ENCODE peak calls at places on chromosomes 12 and 14, in nine cellular contexts. G is naive thymus-derived CD4-positive, alpha-beta T cell; Y is GM23248; B is endothelial cell of umbilical vein; W is Peyer's patch; Z is heart right ventricle; O is sigmoid colon; S is fibroblast of lung; J is IMR-90. C is an unnamed sample. For H3K27me3 and H3K36me3, the result is how much of the 10 kb centered on the place peaks cover.

GRCh38 chr14:92516966-92517350 is 3.4 kb downstream of the RIN3 start:
- DNase-seq in G (no peak), Y (no peak), B (no peak), W (peak), Z (no peak), O (peak), S (no peak), J (no peak), C (no peak)

GRCh38 chr12:1595026-1595561 is 713 bp upstream of the FBXL14 start:
- DNase-seq in G (no peak), Y (peak), B (no peak), W (no peak), Z (no peak), O (peak), S (peak), J (no peak), C (no peak)

GRCh38 chr12:107165581-107165980 is 72.2 kb upstream of the CRY1 start:
- DNase-seq in G (no peak), Y (no peak), B (no peak), W (no peak), Z (no peak), O (no peak), S (no peak), J (no peak), C (no peak)

GRCh38 chr14:30389134-30389900 is 169.6 kb upstream of the G2E3 start:
- DNase-seq in G (no peak), Y (peak), B (no peak), W (no peak), Z (peak), O (no peak), S (no peak), J (no peak), C (no peak)

GRCh38 chr12:65339161-65339560 is 60.7 kb downstream of the MSRB3 start:
- DNase-seq in G (no peak), Y (no peak), B (no peak), W (no peak), Z (no peak), O (no peak), S (no peak), J (no peak), C (no peak)

GRCh38 chr12:6347367-6348338 is 5.8 kb upstream of the TNFRSF1A start:
- DNase-seq in G (no peak), Y (peak), B (peak), W (no peak), Z (peak), O (peak), S (peak), J (peak), C (no peak)

GRCh38 chr14:91288876-91289275 is 44.4 kb upstream of the GPR68 start:
- DNase-seq in G (no peak), Y (no peak), B (no peak), W (no peak), Z (no peak), O (no peak), S (no peak), J (no peak), C (no peak)

GRCh38 chr12:104473374-104473983 is 16.7 kb downstream of the CHST11 start:
- DNase-seq in G (no peak), Y (no peak), B (peak), W (peak), Z (no peak), O (no peak), S (no peak), J (no peak), C (no peak)

GRCh38 chr12:13606290-13606689 is 375.1 kb downstream of the GRIN2B start:
- DNase-seq in G (no peak), Y (no peak), B (no peak), W (no peak), Z (no peak), O (no peak), S (no peak), J (no peak), C (no peak)

GRCh38 chr12:120495189-120495722 is 657 bp upstream of the DYNLL1 start:
- DNase-seq in G (no peak), Y (peak), B (no peak), W (peak), Z (no peak), O (no peak), S (no peak), J (no peak), C (no peak)

GRCh38 chr14:95039993-95040348 is 117.4 kb downstream of the DICER1 start:
- DNase-seq in G (no peak), Y (no peak), B (no peak), W (peak), Z (no peak), O (peak), S (no peak), J (no peak), C (no peak)

GRCh38 chr14:72781476-72782181 is 112.3 kb downstream of the DPF3 start:
- DNase-seq in G (no peak), Y (peak), B (peak), W (no peak), Z (no peak), O (no peak), S (peak), J (peak), C (peak)

GRCh38 chr14:96383445-96383844 is 8.5 kb upstream of the AK7 start:
- DNase-seq in G (no peak), Y (peak), B (no peak), W (no peak), Z (no peak), O (no peak), S (peak), J (peak), C (no peak)

GRCh38 chr12:43352001-43352400 is 200.0 kb downstream of the ADAMTS20 start:
- DNase-seq in G (no peak), Y (no peak), B (peak), W (no peak), Z (no peak), O (no peak), S (no peak), J (no peak), C (no peak)

GRCh38 chr12:39692258-39692853 is 72.8 kb upstream of the ABCD2 start:
- DNase-seq in G (no peak), Y (peak), B (peak), W (no peak), Z (no peak), O (no peak), S (peak), J (no peak), C (no peak)

GRCh38 chr14:74459289-74459946 is 33.4 kb upstream of the SYNDIG1L start:
- DNase-seq in G (no peak), Y (peak), B (peak), W (no peak), Z (peak), O (no peak), S (peak), J (peak), C (peak)

GRCh38 chr14:34324363-34324795 is 137.7 kb downstream of the SPTSSA start:
- DNase-seq in G (no peak), Y (peak), B (peak), W (no peak), Z (no peak), O (no peak), S (peak), J (peak), C (no peak)

GRCh38 chr12:91140660-91141045 is 29.4 kb upstream of the LUM start:
- DNase-seq in G (no peak), Y (peak), B (no peak), W (no peak), Z (no peak), O (no peak), S (no peak), J (peak), C (no peak)

GRCh38 chr12:106888348-106888970 is 67.2 kb upstream of the TMEM263 start:
- DNase-seq in G (no peak), Y (no peak), B (no peak), W (no peak), Z (no peak), O (no peak), S (no peak), J (no peak), C (no peak)

GRCh38 chr12:45336331-45336730 is 120.4 kb downstream of the ANO6 start:
- DNase-seq in G (no peak), Y (peak), B (peak), W (no peak), Z (no peak), O (no peak), S (peak), J (peak), C (no peak)

GRCh38 chr14:93115920-93116675 is at the start of gene ITPK1:
- DNase-seq in G (peak), Y (peak), B (peak), W (peak), Z (peak), O (peak), S (peak), J (peak), C (peak)

GRCh38 chr14:21075719-21076437 is 5.8 kb downstream of the ARHGEF40 start:
- DNase-seq in G (no peak), Y (no peak), B (no peak), W (no peak), Z (no peak), O (no peak), S (no peak), J (no peak), C (no peak)

GRCh38 chr14:105436891-105437722 is 17.5 kb downstream of the MTA1 start:
- DNase-seq in G (no peak), Y (no peak), B (no peak), W (no peak), Z (no peak), O (no peak), S (no peak), J (no peak), C (peak)

GRCh38 chr12:10540776-10541205 is 35.1 kb downstream of the EIF2S3B start:
- DNase-seq in G (no peak), Y (peak), B (no peak), W (no peak), Z (no peak), O (no peak), S (no peak), J (no peak), C (peak)

GRCh38 chr12:97276198-97276580 is 186.4 kb upstream of the RMST start:
- DNase-seq in G (no peak), Y (no peak), B (no peak), W (no peak), Z (no peak), O (no peak), S (no peak), J (no peak), C (no peak)

GRCh38 chr14:86604546-86604945 is 1074.6 kb downstream of the FLRT2 start:
- DNase-seq in G (no peak), Y (no peak), B (no peak), W (no peak), Z (no peak), O (no peak), S (no peak), J (peak), C (no peak)

GRCh38 chr12:124655317-124656213 is 88.2 kb upstream of the NCOR2 start:
- DNase-seq in G (no peak), Y (peak), B (peak), W (peak), Z (peak), O (peak), S (peak), J (peak), C (no peak)

GRCh38 chr12:30106204-30106603 is 322.5 kb upstream of the TMTC1 start:
- DNase-seq in G (no peak), Y (no peak), B (peak), W (no peak), Z (no peak), O (no peak), S (no peak), J (no peak), C (no peak)

GRCh38 chr12:128933039-128933438 is 79.8 kb downstream of the GLT1D1 start:
- DNase-seq in G (no peak), Y (no peak), B (no peak), W (no peak), Z (no peak), O (no peak), S (no peak), J (no peak), C (no peak)

GRCh38 chr14:56694609-56695008 is 115.0 kb downstream of the TMEM260 start:
- DNase-seq in G (no peak), Y (no peak), B (no peak), W (no peak), Z (no peak), O (no peak), S (no peak), J (no peak), C (no peak)

GRCh38 chr14:56268039-56268438 is 149.8 kb downstream of the PELI2 start:
- DNase-seq in G (no peak), Y (peak), B (no peak), W (no peak), Z (no peak), O (no peak), S (no peak), J (peak), C (no peak)

GRCh38 chr12:62530596-62530995 is 64.0 kb downstream of the MON2 start:
- DNase-seq in G (no peak), Y (peak), B (no peak), W (no peak), Z (no peak), O (no peak), S (peak), J (peak), C (no peak)

GRCh38 chr14:24428628-24429394 is 657 bp downstream of the CBLN3 start:
- DNase-seq in G (no peak), Y (peak), B (no peak), W (no peak), Z (no peak), O (no peak), S (no peak), J (no peak), C (no peak)

GRCh38 chr14:24427537-24428508 is 1.6 kb downstream of the CBLN3 start:
- DNase-seq in G (no peak), Y (no peak), B (no peak), W (no peak), Z (no peak), O (no peak), S (no peak), J (no peak), C (no peak)

GRCh38 chr14:24425704-24426103 is 3.8 kb downstream of the CBLN3 start:
- DNase-seq in G (no peak), Y (peak), B (peak), W (no peak), Z (no peak), O (no peak), S (peak), J (peak), C (no peak)

GRCh38 chr14:24426150-24426911 is 3.1 kb downstream of the CBLN3 start:
- DNase-seq in G (no peak), Y (no peak), B (no peak), W (no peak), Z (no peak), O (no peak), S (no peak), J (no peak), C (no peak)

DNA sequence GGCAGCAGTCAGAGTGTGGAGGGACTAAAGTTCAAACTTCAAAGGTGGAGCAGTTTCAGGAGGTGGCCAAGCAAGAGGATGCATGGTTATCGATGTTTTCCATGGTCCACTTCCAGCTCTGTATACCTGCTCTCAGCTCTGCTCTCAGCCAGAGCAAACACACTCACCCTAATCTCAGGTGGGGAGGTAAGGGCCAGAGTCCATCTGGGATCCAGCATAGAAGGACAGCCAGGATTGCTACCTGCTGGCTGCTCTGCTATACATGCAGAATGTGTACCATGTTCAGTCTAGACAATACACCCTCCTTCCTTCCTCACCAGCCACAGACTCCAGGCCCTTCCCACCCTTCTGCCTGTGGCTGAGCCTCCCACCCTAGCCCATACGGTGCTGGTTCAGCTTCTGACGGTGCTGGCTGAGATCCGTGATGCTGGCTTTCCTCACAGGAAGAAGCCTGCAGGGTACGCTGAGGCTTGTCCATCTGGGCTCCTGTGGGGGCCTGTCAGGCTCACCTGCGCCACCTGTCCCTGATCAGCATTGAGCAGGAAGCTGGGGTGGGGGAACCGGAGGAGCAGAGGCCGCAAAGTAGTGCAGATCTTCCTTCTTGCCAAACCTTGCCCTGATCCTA is 2.4 kb downstream of the CBLN3 start:
- DNase-seq in G (no peak), Y (no peak), B (no peak), W (peak), Z (no peak), O (no peak), S (no peak), J (no peak), C (no peak)
- H3K27me3 ChIP-seq in G (under half), Y (under half), B (under half), W (under half), Z (under half), O (under half), S (under half), J (under half), C (under half)

DNA sequence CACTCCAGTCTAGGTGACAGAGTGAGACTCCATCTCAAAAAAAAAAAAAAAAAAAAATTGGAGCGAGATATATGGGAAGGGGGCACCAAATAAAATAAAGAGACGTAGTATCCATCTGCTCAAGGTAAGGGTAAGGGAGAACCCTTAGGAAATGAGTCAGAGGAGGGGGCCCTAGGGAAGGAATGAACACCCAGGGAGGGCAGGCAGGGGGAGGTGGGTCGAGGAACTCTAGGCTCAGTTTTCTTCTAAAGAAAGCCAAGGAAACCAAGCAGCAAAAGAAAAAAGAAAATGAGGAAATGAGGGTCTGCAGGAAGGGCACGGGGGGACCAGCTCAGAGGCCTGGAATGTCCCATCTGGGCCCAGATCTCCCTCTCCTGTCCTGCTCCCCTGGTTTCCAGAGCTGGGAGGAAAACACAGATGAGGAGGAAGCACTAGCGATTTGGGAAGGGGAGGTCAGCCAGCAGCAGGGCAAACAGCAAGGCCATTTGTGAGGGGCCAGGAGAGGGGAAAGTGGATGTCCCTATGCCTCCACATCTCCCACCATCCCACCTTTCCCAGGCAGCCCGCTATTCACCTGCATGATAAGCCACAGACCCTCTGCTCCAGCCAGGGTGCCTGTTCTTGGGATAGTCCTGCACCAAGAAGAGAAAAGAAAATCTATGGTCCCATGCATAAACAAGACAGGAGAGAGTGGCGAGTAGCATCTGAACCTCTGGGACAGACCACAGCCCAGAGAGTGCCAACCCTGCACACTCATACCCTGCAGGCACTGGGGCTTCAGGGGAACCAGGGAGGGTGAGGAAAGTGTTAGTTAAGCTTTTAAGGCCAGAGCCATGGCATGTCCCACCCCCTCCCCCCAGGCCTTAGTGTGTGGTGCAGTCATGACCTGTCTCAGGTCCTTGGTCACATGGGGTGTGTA is 11.9 kb downstream of the SPRYD3 start:
- DNase-seq in G (no peak), Y (peak), B (peak), W (no peak), Z (no peak), O (peak), S (no peak), J (no peak), C (no peak)
- H3K36me3 ChIP-seq in G (half or more), Y (under half), B (under half), W (half or more), Z (under half), O (under half), S (under half), J (under half), C (under half)

GRCh38 chr14:37602605-37603453 is 7.4 kb downstream of the TTC6 start:
- DNase-seq in G (no peak), Y (no peak), B (no peak), W (no peak), Z (no peak), O (no peak), S (no peak), J (no peak), C (no peak)
- H3K27me3 ChIP-seq in G (under half), Y (half or more), B (half or more), W (under half), Z (half or more), O (half or more), S (half or more), J (half or more), C (under half)

DNA sequence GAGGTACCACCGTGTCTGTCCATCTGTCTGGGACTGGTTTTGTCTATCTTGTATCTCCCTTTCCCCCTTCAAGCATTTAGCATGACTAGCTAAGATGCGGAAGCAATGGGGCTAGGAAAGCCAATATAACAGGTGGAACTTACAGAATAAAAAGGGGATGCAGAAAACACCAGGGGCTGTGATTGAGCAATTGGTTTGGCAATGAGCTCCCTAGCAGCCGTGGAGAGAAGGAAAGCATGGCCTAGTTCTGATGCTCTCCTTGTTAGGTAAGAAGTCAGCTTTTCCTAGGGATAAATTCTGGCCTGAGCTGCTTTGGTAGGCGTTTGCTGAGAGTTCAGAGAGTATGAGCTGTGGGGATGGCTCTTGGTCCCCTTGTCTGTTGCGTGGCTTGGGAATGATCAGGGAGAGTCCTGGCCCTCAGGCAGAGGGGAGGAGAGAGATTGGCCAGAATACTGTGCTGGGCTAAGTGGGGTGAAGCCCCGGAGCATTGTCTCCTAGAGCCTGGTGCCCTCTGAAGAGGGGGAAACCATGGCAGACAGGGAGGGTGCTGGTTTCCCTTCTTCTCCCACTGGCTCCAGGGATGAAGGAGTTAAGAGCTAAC is 7.1 kb downstream of the SETD1B start:
- DNase-seq in G (no peak), Y (peak), B (no peak), W (no peak), Z (no peak), O (no peak), S (no peak), J (no peak), C (no peak)
- H3K36me3 ChIP-seq in G (half or more), Y (under half), B (under half), W (half or more), Z (under half), O (under half), S (under half), J (half or more), C (under half)

GRCh38 chr12:52724384-52724783 is 21.1 kb upstream of the KRT77 start:
- DNase-seq in G (no peak), Y (no peak), B (no peak), W (no peak), Z (no peak), O (no peak), S (no peak), J (no peak), C (no peak)

GRCh38 chr12:52728374-52728773 is 25.1 kb upstream of the KRT77 start:
- DNase-seq in G (no peak), Y (no peak), B (no peak), W (no peak), Z (no peak), O (no peak), S (no peak), J (no peak), C (no peak)

GRCh38 chr12:52729147-52729546 is 25.8 kb upstream of the KRT77 start:
- DNase-seq in G (no peak), Y (no peak), B (no peak), W (no peak), Z (no peak), O (no peak), S (no peak), J (no peak), C (no peak)

GRCh38 chr12:52727037-52727436 is 23.7 kb upstream of the KRT77 start:
- DNase-seq in G (no peak), Y (no peak), B (no peak), W (no peak), Z (no peak), O (no peak), S (no peak), J (no peak), C (no peak)

DNA sequence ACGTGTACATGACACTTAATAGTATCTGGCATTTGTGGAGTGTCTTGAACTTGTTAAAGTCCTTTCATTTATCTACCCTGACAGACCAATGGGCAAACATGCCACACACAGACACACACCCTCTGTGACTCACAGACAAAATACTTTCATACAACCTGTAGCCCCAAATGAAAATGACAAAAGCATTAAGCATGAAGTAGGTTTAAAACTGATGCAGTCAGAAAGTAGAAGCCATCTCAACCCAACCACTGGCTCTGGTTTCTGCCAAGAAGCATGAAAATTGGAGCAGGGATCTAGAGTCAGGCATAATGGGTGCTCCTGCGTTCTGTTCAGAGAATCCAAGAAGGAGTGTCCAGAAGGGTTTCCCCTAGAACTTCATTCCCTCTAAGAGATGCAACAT is 23.1 kb upstream of the KRT77 start:
- DNase-seq in G (no peak), Y (no peak), B (no peak), W (no peak), Z (no peak), O (no peak), S (no peak), J (no peak), C (no peak)
- H3K27me3 ChIP-seq in G (under half), Y (under half), B (under half), W (under half), Z (under half), O (under half), S (under half), J (under half), C (under half)